ENCODE peak calls at places on chromosomes 13 and 19, in four cellular contexts. One of them, this sample, is unnamed.

GRCh38 chr13:40442191-40442590 is 224.2 kb downstream of the FOXO1 start:
- DNase-seq in HepG2: no peak
- DNase-seq in GM12878: no peak
- DNase-seq in K562: no peak
- DNase-seq in this sample: no peak

GRCh38 chr13:40152145-40152544 is 496.7 kb downstream of the COG6 start:
- DNase-seq in HepG2: no peak
- DNase-seq in GM12878: no peak
- DNase-seq in K562: no peak
- DNase-seq in this sample: no peak

GRCh38 chr13:29543230-29544215 is 52.0 kb downstream of the SLC7A1 start:
- DNase-seq in HepG2: peak
- DNase-seq in GM12878: peak
- DNase-seq in K562: peak
- DNase-seq in this sample: peak

GRCh38 chr13:28636677-28637317 is 22.1 kb upstream of the POMP start:
- DNase-seq in HepG2: peak
- DNase-seq in GM12878: peak
- DNase-seq in K562: peak
- DNase-seq in this sample: peak

GRCh38 chr19:4208385-4209094 is 20.8 kb upstream of the EBI3 start:
- DNase-seq in HepG2: peak
- DNase-seq in GM12878: no peak
- DNase-seq in K562: peak
- DNase-seq in this sample: no peak

GRCh38 chr13:99307648-99308339 is 595 bp upstream of the GPR183 start:
- DNase-seq in HepG2: no peak
- DNase-seq in GM12878: no peak
- DNase-seq in K562: peak
- DNase-seq in this sample: no peak

GRCh38 chr19:30920238-30920637 is 429.0 kb downstream of the TSHZ3 start:
- DNase-seq in HepG2: no peak
- DNase-seq in GM12878: no peak
- DNase-seq in K562: no peak
- DNase-seq in this sample: no peak

GRCh38 chr13:94154362-94154761 is 325.1 kb downstream of the DCT start:
- DNase-seq in HepG2: peak
- DNase-seq in GM12878: no peak
- DNase-seq in K562: no peak
- DNase-seq in this sample: no peak

GRCh38 chr13:63198076-63198475 is 1782.4 kb upstream of the PCDH20 start:
- DNase-seq in HepG2: no peak
- DNase-seq in GM12878: no peak
- DNase-seq in K562: no peak
- DNase-seq in this sample: no peak

GRCh38 chr19:3983542-3983914 is 1.7 kb downstream of the EEF2 start:
- DNase-seq in HepG2: no peak
- DNase-seq in GM12878: no peak
- DNase-seq in K562: peak
- DNase-seq in this sample: no peak

GRCh38 chr13:59877933-59878332 is 285.8 kb downstream of the DIAPH3 start:
- DNase-seq in HepG2: no peak
- DNase-seq in GM12878: no peak
- DNase-seq in K562: no peak
- DNase-seq in this sample: no peak

GRCh38 chr13:110233682-110234280 is 73.2 kb downstream of the COL4A1 start:
- DNase-seq in HepG2: no peak
- DNase-seq in GM12878: no peak
- DNase-seq in K562: no peak
- DNase-seq in this sample: no peak

GRCh38 chr13:109436055-109436622 is 350.2 kb downstream of the IRS2 start:
- DNase-seq in HepG2: no peak
- DNase-seq in GM12878: no peak
- DNase-seq in K562: no peak
- DNase-seq in this sample: no peak

GRCh38 chr19:2333027-2333806 is 4.7 kb downstream of the SPPL2B start:
- DNase-seq in HepG2: no peak
- DNase-seq in GM12878: no peak
- DNase-seq in K562: no peak
- DNase-seq in this sample: no peak
- TF ChIP-seq SP1 in HepG2: no peak
- TF ChIP-seq SP1 in GM12878: no peak
- TF ChIP-seq SP1 in K562: no peak
- TF ChIP-seq SP1 in this sample: no peak

GRCh38 chr13:52868190-52868589 is 19.8 kb upstream of the PCDH8 start:
- DNase-seq in HepG2: no peak
- DNase-seq in GM12878: no peak
- DNase-seq in K562: no peak
- DNase-seq in this sample: no peak

DNA sequence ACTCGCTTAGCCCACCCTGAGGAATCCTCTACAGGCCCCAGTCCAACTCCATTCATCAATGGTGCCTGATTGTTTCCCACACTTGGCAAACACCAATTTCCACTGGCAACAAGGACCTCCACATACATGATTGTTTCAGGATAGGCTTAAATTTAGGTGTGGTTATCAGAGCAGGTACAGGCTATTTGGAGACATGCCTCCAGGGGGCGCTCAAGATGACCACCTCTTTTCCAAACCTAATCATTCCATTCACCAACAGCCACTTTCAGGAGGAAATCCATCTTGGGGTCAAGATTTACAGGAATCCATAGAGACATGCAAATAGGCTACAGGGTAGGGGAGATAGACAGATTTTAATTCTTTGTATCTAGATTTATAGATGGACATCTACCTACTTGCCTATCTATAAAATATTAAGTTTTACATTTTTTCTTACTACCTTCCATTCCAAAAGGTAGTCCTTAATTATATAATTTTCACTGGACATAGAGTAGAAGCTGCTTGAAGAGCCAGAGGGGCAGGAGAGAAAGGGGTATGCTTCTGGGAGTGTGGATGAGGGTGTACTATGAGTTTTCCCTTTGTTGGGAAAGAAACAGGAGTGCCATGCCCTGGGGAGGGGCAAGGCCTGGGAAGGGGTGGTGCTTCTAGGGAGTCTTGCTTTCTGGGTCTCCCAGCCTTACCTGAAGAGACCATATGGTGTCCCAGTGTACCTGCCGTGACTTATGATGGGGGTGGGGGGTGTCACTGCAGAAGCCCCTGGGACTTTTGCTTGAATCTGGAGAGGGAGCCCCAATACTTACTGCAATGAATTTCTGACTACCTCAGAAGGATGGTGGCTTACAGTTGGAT is 14.1 kb upstream of the PCDH8 start:
- DNase-seq in HepG2: peak
- DNase-seq in GM12878: no peak
- DNase-seq in K562: peak
- DNase-seq in this sample: peak
- TF ChIP-seq BHLHE40 in HepG2: no peak
- TF ChIP-seq BHLHE40 in GM12878: no peak
- TF ChIP-seq BHLHE40 in K562: no peak
- TF ChIP-seq BHLHE40 in this sample: no peak

DNA sequence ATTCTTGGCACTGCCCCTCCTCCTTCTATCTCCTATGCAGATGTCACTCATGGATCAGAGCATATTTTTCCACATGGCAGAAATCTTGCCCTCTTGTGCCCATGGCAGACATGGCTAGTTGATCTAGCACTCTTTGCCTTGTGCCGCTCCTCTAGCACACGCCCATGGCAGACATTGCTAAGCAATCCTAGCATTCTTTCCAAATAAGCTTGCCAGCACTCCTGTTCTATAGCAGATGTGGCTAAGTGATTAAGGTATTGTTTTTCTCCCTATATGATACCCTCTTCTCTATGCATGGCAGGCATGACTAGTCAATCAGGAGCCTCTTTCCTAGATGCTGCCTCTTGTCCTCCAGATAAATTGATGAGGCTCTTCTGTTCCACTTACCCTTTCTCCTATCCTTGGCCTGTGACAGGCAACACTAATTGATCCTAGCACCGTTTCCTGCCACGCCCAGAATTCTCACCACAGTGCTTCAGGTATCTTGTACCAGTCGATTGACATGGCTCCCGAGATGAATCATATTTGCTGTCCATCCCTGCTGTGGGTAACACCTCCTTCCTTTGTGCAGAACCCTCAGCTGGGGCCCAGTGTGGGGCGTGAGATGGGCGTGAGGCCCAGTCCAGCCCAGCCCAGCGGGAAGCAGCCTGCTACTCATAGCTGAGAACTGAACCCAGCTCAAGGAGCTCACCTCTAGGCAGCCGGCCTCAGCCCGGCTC is 26.9 kb downstream of the TMED1 start:
- DNase-seq in HepG2: no peak
- DNase-seq in GM12878: no peak
- DNase-seq in K562: peak
- DNase-seq in this sample: no peak
- TF ChIP-seq TARDBP in HepG2: no peak
- TF ChIP-seq TARDBP in GM12878: no peak
- TF ChIP-seq TARDBP in K562: no peak
- TF ChIP-seq TARDBP in this sample: no peak

GRCh38 chr13:51840917-51841316 is 4.1 kb downstream of the TMEM272 start:
- DNase-seq in HepG2: no peak
- DNase-seq in GM12878: no peak
- DNase-seq in K562: no peak
- DNase-seq in this sample: no peak

GRCh38 chr13:51837016-51837415 is 8.0 kb downstream of the TMEM272 start:
- DNase-seq in HepG2: no peak
- DNase-seq in GM12878: no peak
- DNase-seq in K562: no peak
- DNase-seq in this sample: no peak

GRCh38 chr13:51840141-51840540 is 4.8 kb downstream of the TMEM272 start:
- DNase-seq in HepG2: no peak
- DNase-seq in GM12878: no peak
- DNase-seq in K562: no peak
- DNase-seq in this sample: no peak

GRCh38 chr13:51839711-51840110 is 5.3 kb downstream of the TMEM272 start:
- DNase-seq in HepG2: no peak
- DNase-seq in GM12878: no peak
- DNase-seq in K562: no peak
- DNase-seq in this sample: no peak

DNA sequence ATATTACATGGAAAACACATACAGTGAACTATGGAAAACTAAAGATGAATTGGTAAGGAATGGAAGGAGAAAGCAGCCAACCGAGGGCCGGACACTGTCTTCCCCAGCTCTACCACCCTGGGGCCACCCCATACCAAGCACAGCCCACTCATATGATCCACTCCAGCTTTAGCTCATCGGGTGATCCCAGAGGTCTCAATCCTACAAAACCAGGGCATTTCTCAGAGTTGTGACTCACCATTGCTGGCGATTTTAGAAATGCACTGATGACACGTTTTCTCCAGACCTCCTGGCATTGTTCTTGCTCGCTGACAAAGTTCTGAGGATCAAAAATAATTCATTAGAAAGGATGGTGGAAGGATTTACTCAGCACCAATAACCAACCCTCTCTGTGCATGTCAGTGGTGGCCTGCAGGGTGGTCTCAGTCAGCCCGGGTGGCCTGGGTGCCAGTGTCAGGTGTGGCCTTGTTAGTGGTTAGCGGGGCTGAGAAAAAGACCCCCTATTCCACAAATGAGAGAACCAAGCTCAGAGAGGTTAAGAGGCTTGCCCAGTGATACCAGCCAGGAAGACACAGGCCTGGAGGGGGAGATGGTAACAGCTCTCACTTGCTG is 6.6 kb downstream of the TMEM272 start:
- DNase-seq in HepG2: no peak
- DNase-seq in GM12878: no peak
- DNase-seq in K562: no peak
- DNase-seq in this sample: no peak
- TF ChIP-seq SP1 in HepG2: no peak
- TF ChIP-seq SP1 in GM12878: no peak
- TF ChIP-seq SP1 in K562: no peak
- TF ChIP-seq SP1 in this sample: no peak

GRCh38 chr13:103726808-103727207 is 660.6 kb upstream of the SLC10A2 start:
- DNase-seq in HepG2: no peak
- DNase-seq in GM12878: no peak
- DNase-seq in K562: no peak
- DNase-seq in this sample: no peak

GRCh38 chr13:103731959-103732358 is 665.7 kb upstream of the SLC10A2 start:
- DNase-seq in HepG2: no peak
- DNase-seq in GM12878: no peak
- DNase-seq in K562: no peak
- DNase-seq in this sample: no peak

GRCh38 chr13:103730407-103730806 is 664.2 kb upstream of the SLC10A2 start:
- DNase-seq in HepG2: no peak
- DNase-seq in GM12878: no peak
- DNase-seq in K562: no peak
- DNase-seq in this sample: no peak
- TF ChIP-seq BHLHE40 in HepG2: no peak
- TF ChIP-seq BHLHE40 in GM12878: no peak
- TF ChIP-seq BHLHE40 in K562: no peak
- TF ChIP-seq BHLHE40 in this sample: no peak

DNA sequence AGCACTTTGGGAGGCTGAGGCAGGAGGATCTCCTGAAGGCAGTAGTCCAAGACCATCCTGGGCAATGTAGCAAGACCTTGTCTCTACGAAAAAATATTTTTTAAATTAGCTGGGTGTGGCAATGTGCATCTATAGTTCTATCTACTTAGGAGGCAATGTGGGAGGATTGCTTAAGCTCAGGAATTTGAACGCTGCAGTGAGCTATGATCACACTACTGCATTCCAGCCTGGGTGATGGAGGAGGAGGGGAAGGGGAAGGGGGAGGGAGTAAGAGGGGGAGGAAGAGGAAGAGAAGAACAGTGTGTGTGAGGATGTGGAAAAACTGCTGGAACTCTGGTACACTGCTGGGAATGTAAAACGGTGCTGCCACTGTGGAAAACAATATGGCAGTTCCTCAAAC is 9.2 kb upstream of the CLIP3 start:
- DNase-seq in HepG2: peak
- DNase-seq in GM12878: no peak
- DNase-seq in K562: no peak
- DNase-seq in this sample: no peak
- TF ChIP-seq TARDBP in HepG2: no peak
- TF ChIP-seq TARDBP in GM12878: no peak
- TF ChIP-seq TARDBP in K562: no peak
- TF ChIP-seq TARDBP in this sample: no peak

DNA sequence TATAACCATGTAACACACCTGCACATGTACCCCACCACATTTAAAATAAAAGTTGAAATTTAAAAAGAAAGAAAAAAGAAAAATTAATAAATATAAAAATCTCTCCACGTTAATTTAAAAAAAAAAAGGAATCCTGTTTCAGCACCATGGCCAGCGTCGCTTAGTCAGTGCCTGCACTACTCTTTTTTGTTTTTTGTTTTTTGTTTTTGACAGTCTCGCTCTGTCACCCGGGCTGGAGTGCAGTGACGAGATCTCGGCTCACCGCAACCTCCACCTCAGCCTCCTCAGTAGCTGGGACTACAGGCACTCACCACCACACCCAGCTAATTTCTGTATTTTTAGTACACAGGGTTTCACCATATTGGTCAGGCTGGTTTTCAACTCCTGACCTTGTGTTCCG is 835.9 kb downstream of the UQCRFS1 start:
- DNase-seq in HepG2: no peak
- DNase-seq in GM12878: no peak
- DNase-seq in K562: no peak
- DNase-seq in this sample: no peak
- TF ChIP-seq SP1 in HepG2: no peak
- TF ChIP-seq SP1 in GM12878: no peak
- TF ChIP-seq SP1 in K562: no peak
- TF ChIP-seq SP1 in this sample: no peak

This sample was measured in HEK293T.